ENCODE peak calls at places on chromosomes 3 and 15, in six cellular contexts. Y is H1, H is HepG2, U is SK-N-SH, K is GM12878, V is K562. E is an unnamed sample.

GRCh38 chr3:135238201-135238600 is 443.1 kb downstream of the EPHB1 start:
- DNase-seq in H (no peak), K (no peak), Y (no peak), U (peak; percentile 20), V (no peak), E (no peak)

GRCh38 chr3:32041316-32041715 is 59.8 kb downstream of the ZNF860 start:
- DNase-seq in Y (no peak), H (peak; percentile 2), V (no peak), K (no peak), U (no peak), E (no peak)

GRCh38 chr3:56796202-56796601 is 5.5 kb downstream of the ARHGEF3 start:
- DNase-seq in U (no peak), K (no peak), V (peak; percentile 3), Y (no peak), H (no peak), E (no peak)

GRCh38 chr3:129657261-129658046 is 51.0 kb upstream of the PLXND1 start:
- DNase-seq in U (no peak), K (no peak), Y (no peak), H (no peak), V (peak; percentile 11), E (no peak)

GRCh38 chr15:82999905-83000671 is 11.4 kb downstream of the C15orf40 start:
- DNase-seq in Y (no peak), K (peak; percentile 43), V (peak; percentile 67), U (peak; percentile 68), H (peak; percentile 28), E (no peak)

GRCh38 chr15:71752604-71753289 is 57.6 kb upstream of the NR2E3 start:
- DNase-seq in U (peak; percentile 55), H (peak; percentile 44), V (peak; percentile 14), Y (no peak), K (no peak), E (no peak)

GRCh38 chr3:33063651-33064051 is 33.3 kb downstream of the GLB1 start:
- DNase-seq in U (no peak), K (peak; percentile 42), V (no peak), Y (no peak), H (no peak), E (no peak)

GRCh38 chr3:177460100-177460499 is 262.8 kb upstream of the TBL1XR1 start:
- DNase-seq in K (no peak), Y (no peak), V (no peak), H (no peak), U (no peak), E (no peak)

GRCh38 chr15:43102181-43102580 is 3.7 kb downstream of the UBR1 start:
- DNase-seq in U (no peak), K (no peak), H (no peak), Y (no peak), V (no peak), E (no peak)

GRCh38 chr3:104388624-104389023 is 978.1 kb upstream of the ALCAM start:
- DNase-seq in K (no peak), Y (no peak), V (no peak), H (no peak), U (no peak), E (no peak)

GRCh38 chr3:128021768-128022372 is 30.4 kb upstream of the SEC61A1 start:
- DNase-seq in U (peak; percentile 44), V (no peak), Y (no peak), H (no peak), K (no peak), E (no peak)

GRCh38 chr15:45790325-45790943 is 155.6 kb downstream of the SQOR start:
- DNase-seq in Y (no peak), U (peak; percentile 62), H (peak; percentile 14), K (no peak), V (peak; percentile 6), E (peak; percentile 4)

GRCh38 chr15:47186071-47186470 is 531.2 kb upstream of the SEMA6D start:
- DNase-seq in K (no peak), H (no peak), Y (no peak), U (no peak), V (no peak), E (no peak)

GRCh38 chr3:16836505-16837237 is 48.1 kb upstream of the PLCL2 start:
- DNase-seq in Y (no peak), V (no peak), K (no peak), H (no peak), U (no peak), E (no peak)

GRCh38 chr3:147493666-147494065 is 84.5 kb downstream of the ZIC1 start:
- DNase-seq in H (no peak), K (no peak), V (no peak), Y (no peak), U (no peak), E (no peak)

GRCh38 chr15:78049691-78050440 is 27.6 kb downstream of the TBC1D2B start:
- DNase-seq in K (peak; percentile 68), H (no peak), V (no peak), U (no peak), Y (no peak), E (peak; percentile 86)

GRCh38 chr3:64489361-64490044 is 198.3 kb downstream of the ADAMTS9 start:
- DNase-seq in Y (peak; percentile 68), V (peak; percentile 9), U (no peak), H (no peak), K (no peak), E (no peak)

GRCh38 chr3:52291508-52292181 is 4.0 kb downstream of the GLYCTK start:
- DNase-seq in U (peak; percentile 80), H (no peak), V (peak; percentile 52), K (no peak), Y (no peak), E (peak; percentile 36)

GRCh38 chr3:13718000-13718399 is 161.9 kb downstream of the WNT7A start:
- DNase-seq in Y (no peak), H (no peak), K (no peak), U (peak; percentile 2), V (no peak), E (no peak)

GRCh38 chr3:196012481-196012880 is 69.4 kb downstream of the TFRC start:
- DNase-seq in K (no peak), H (no peak), V (no peak), Y (no peak), U (no peak), E (no peak)

GRCh38 chr15:100248236-100248635 is 93.5 kb downstream of the ADAMTS17 start:
- DNase-seq in V (no peak), U (no peak), K (no peak), Y (no peak), H (no peak), E (no peak)

GRCh38 chr15:87722941-87723691 is 533.4 kb downstream of the NTRK3 start:
- DNase-seq in V (no peak), H (no peak), Y (no peak), K (no peak), U (peak; percentile 68), E (no peak)

GRCh38 chr3:53881691-53882593 is at the start of gene ACTR8:
- DNase-seq in H (peak; percentile 71), V (peak; percentile 83), Y (peak; percentile 72), U (peak; percentile 97), K (peak; percentile 57), E (peak; percentile 65)

GRCh38 chr3:17258823-17259436 is 374.2 kb downstream of the PLCL2 start:
- DNase-seq in U (peak; percentile 38), K (no peak), V (peak; percentile 64), H (peak; percentile 14), Y (no peak), E (peak; percentile 20)

GRCh38 chr3:78317774-78318173 is 1277.9 kb downstream of the ROBO2 start:
- DNase-seq in U (no peak), Y (no peak), K (no peak), H (no peak), V (no peak), E (no peak)

GRCh38 chr3:144390786-144391185 is 419.2 kb downstream of the DIPK2A start:
- DNase-seq in K (no peak), U (no peak), V (no peak), Y (no peak), H (no peak), E (no peak)

GRCh38 chr15:100187677-100188076 is 154.1 kb downstream of the ADAMTS17 start:
- DNase-seq in V (no peak), U (no peak), H (no peak), Y (no peak), K (no peak), E (no peak)

GRCh38 chr3:29427266-29428103 is 146.6 kb downstream of the RBMS3 start:
- DNase-seq in V (no peak), K (no peak), U (peak; percentile 53), H (no peak), Y (no peak), E (no peak)

DNA sequence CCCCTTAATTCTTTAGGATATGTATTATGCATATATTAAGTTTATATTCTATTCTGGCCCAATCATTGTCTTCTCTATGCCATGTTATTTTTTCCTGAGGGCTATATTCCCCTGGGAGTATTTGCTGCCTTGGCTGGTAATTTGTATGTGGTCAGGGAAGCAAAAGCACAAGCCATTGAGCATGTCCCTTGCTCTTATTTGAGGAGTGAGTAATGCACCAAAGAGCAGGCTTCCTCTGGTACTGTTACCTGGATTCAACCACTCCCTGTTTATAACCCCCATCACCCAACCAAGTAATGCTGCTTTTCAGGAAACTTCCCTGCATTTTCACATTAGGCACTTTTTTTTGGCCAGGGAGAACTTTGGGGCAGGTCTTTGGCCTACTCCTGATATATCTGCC is 36.4 kb downstream of the STAC start:
- DNase-seq in U (no peak), H (no peak), V (no peak), Y (no peak), K (no peak), E (no peak)
- TF ChIP-seq GABPA in U (no peak), H (no peak), V (no peak), Y (no peak), K (no peak), E (no peak)

GRCh38 chr3:154193174-154193573 is 72.0 kb downstream of the ARHGEF26 start:
- DNase-seq in H (no peak), V (no peak), U (no peak), K (no peak), Y (no peak), E (no peak)
- TF ChIP-seq GABPA in H (no peak), V (no peak), U (no peak), K (no peak), Y (no peak), E (no peak)

DNA sequence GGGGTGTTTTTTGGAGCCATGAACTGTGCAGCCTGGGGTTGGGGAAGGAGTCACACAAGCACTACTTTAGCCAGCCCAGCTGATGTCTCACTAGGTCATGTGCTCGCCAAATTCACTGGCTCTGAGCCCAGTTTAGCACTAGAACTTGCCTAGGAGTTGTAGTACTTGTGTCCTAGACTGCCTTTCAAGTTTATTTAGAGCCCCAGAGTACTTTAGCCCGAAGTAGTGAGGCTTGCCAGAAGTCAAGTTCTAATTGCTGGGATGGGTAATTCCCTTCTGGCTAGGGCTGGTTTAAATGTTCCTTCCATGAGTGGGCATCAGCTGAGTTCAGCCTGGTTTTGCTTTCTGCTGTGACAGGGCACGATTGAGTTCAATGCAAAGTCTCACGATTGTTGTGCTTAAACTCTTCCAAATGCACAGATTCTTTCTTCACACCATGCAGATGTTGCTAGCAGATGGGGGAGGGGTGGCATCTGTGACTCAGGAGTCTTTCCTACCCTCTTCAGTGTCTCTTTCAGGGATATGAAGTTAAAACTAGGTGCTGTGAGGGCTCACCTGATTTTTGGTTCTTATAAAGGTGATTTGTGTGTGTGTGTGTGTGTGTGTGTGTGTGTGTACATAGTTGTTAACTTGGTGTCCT is 228.2 kb upstream of the ZPLD1 start:
- DNase-seq in H (no peak), V (no peak), U (no peak), Y (no peak), K (no peak), E (no peak)
- TF ChIP-seq GABPA in H (no peak), V (no peak), U (no peak), Y (no peak), K (no peak), E (no peak)

DNA sequence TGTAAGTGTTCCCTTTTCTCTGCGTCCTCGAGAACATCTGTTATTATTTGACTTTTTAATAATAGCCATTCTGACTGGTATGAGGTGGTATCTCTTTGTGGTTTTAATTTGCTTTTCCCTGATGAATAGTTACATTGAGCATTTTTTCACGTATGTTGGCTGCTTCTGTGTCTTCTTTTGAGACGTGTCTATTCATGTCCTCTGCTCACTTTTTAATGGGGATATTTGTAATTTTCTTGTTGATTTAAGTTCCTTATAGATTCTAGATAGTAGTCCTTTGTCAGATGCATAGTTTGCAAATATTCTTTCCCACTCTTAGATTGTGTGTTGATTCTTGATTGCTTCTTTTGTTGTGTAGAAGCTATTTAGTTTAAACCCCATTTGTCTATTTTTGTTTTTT is 179.2 kb downstream of the DOCK3 start:
- DNase-seq in K (no peak), Y (no peak), V (no peak), H (no peak), U (no peak), E (no peak)
- TF ChIP-seq GABPA in K (no peak), Y (no peak), V (no peak), H (no peak), U (no peak), E (no peak)